ENCODE peak calls at places on chromosome 14, in four cellular contexts. K is HCT116, Q is GM12878, N is A549. D is an unnamed sample.

GRCh38 chr14:24982472-24983155 is 67.3 kb downstream of the STXBP6 start:
- DNase-seq in K (no peak), Q (no peak), N (no peak), D (no peak)

GRCh38 chr14:106174206-106174605 is 647.8 kb downstream of the TMEM121 start:
- DNase-seq in K (no peak), Q (no peak), N (no peak), D (no peak)

GRCh38 chr14:101600891-101601602 is 39.8 kb downstream of the DIO3 start:
- DNase-seq in K (no peak), Q (no peak), N (no peak), D (no peak)

GRCh38 chr14:90235179-90235976 is 21.0 kb upstream of the PSMC1 start:
- DNase-seq in K (peak), Q (no peak), N (peak), D (peak)

GRCh38 chr14:55180434-55180833 is 11.0 kb downstream of the DLGAP5 start:
- DNase-seq in K (no peak), Q (peak), N (no peak), D (no peak)

GRCh38 chr14:39302124-39302810 is 68.6 kb downstream of the MIA2 start:
- DNase-seq in K (no peak), Q (no peak), N (no peak), D (no peak)

GRCh38 chr14:29710015-29710414 is 217.6 kb downstream of the PRKD1 start:
- DNase-seq in K (no peak), Q (no peak), N (no peak), D (no peak)

GRCh38 chr14:39324097-39324496 is 90.4 kb downstream of the MIA2 start:
- DNase-seq in K (no peak), Q (no peak), N (no peak), D (no peak)

GRCh38 chr14:57611555-57612075 is 118.0 kb upstream of the CCDC198 start:
- DNase-seq in K (no peak), Q (no peak), N (no peak), D (no peak)

GRCh38 chr14:37708481-37708880 is 113.1 kb downstream of the TTC6 start:
- DNase-seq in K (no peak), Q (no peak), N (no peak), D (no peak)

GRCh38 chr14:84785997-84786396 is 743.9 kb upstream of the FLRT2 start:
- DNase-seq in K (no peak), Q (no peak), N (no peak), D (no peak)

GRCh38 chr14:26917086-26917485 is 319.3 kb upstream of the NOVA1 start:
- DNase-seq in K (no peak), Q (no peak), N (no peak), D (no peak)

GRCh38 chr14:98907271-98907670 is 364.7 kb downstream of the BCL11B start:
- DNase-seq in K (no peak), Q (no peak), N (no peak), D (no peak)

GRCh38 chr14:63952933-63953437 is 100.2 kb downstream of the SYNE2 start:
- DNase-seq in K (no peak), Q (no peak), N (no peak), D (no peak)

DNA sequence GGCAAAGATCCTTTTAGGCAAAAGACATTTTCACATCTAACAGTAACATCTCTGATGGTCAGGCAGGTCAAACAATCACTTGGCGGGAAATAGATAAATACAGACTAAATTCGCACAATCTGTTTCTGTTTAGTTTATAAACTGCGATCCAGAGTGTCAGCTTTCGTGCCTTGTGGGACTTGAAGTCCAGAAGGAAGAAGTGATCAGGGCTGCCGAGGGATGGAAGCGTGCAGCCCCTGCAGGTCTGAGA is 245 bp upstream of the BRMS1L start:
- DNase-seq in K (no peak), Q (no peak), N (no peak), D (no peak)
- H3K27ac ChIP-seq in K (no peak), Q (peak), N (peak), D (peak)

DNA sequence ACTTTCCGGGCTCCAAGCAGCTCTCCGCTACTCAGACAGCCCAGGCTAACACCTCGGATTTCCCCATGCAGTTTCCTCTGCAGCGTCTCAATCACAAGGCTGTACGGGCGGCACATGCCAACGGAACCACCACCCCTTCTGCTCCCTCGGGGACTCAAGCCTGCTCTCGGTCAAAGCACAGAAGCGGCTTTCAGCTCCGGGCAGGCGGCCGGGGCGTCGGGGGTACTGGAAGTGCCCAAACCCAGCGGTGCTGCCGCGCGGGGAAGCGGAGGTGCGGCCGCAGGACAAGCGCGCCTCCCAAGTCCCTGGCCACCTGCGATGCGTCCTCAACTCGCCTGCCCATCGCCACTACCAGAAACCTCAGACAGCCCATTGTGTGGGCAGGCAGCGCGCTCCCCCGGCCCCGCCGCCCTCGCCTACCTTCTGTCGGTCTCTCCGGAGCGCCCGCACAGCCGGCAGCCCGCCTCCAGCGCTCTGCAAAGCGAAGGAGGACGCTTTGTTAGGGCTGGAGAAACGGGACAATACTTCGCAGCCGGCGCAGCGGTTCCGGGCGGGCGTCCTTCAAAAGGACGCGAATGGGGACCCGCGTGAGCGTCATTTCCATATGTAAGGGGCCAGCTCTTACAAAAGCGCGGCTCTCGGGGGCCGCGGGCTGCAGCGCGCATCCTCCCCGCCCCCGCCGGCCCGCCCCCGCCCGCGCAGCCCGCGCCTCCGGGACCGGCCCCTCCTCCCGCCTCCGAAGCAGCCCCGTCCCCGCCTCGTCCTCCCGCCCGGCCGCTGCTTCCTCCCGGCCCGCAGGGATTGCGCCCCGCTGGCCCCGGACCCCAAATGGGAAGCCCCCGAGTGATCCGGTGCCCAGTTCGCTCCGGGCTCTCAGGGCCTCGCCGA is 674 bp downstream of the NIN start:
- DNase-seq in K (no peak), Q (peak), N (peak), D (no peak)
- TF ChIP-seq REST in K (no peak), Q (no peak), N (no peak), D (peak)

GRCh38 chr14:102782974-102783373 is 5.7 kb downstream of the TRAF3 start:
- DNase-seq in K (no peak), Q (no peak), N (no peak), D (no peak)

GRCh38 chr14:102786758-102787157 is 9.5 kb downstream of the TRAF3 start:
- DNase-seq in K (no peak), Q (no peak), N (no peak), D (no peak)

GRCh38 chr14:102784892-102785597 is 7.8 kb downstream of the TRAF3 start:
- DNase-seq in K (no peak), Q (no peak), N (no peak), D (no peak)

GRCh38 chr14:102789349-102789748 is 12.1 kb downstream of the TRAF3 start:
- DNase-seq in K (no peak), Q (no peak), N (no peak), D (no peak)

GRCh38 chr14:102785598-102785963 is 8.3 kb downstream of the TRAF3 start:
- DNase-seq in K (no peak), Q (no peak), N (no peak), D (no peak)
- H3K27ac ChIP-seq in K (no peak), Q (peak), N (no peak), D (no peak)

DNA sequence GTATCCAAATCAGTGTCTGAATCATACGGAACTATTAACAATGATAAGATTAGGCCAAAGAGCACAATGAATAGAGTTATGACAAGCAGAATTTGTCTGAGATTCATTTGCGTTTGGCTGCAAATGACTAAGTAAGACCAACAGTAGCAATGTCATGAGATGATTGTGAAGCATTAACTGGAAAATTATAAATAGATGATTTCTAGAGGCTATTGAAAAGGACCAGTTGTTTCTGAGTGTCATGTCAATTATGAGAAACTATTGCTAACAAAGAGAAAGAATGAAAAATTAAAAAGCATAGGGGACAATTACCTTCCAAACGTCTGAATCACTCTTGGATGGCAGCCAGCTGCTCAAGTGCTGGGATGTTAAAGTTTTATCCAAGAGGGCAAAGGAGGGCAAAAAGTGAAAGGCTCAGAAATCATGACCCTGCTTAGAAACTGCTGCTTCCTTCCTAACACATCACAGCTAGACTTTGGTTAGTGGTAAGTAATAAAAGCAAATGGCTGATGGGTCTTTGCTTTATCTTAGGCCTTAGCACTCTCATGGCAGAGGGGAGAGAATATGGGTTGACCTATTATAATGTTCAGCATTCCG is 89.0 kb downstream of the AKAP6 start:
- DNase-seq in K (no peak), Q (no peak), N (no peak), D (no peak)
- TF ChIP-seq REST in K (no peak), Q (no peak), N (no peak), D (no peak)

DNA sequence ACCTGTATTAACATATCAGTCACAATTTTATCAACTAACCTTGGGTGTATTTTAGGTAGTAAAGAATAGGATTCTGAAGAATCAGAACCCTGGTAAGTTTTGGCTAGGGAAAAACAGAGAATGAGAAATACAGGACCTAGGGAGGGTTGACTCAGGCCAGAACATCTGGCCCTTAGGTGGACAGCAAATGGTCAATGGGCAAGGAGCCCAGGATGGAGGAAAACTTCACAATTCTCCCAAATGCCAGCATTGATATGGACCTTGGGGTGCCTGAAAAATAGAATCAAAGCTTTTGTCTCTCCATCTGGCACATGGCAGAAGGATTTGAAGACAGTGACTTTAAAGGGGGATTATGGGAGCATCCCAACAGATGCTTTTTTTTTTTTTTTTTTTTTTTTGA is 32.7 kb upstream of the PRPF39 start:
- DNase-seq in K (no peak), Q (no peak), N (no peak), D (no peak)
- H3K27ac ChIP-seq in K (no peak), Q (no peak), N (no peak), D (no peak)

DNA sequence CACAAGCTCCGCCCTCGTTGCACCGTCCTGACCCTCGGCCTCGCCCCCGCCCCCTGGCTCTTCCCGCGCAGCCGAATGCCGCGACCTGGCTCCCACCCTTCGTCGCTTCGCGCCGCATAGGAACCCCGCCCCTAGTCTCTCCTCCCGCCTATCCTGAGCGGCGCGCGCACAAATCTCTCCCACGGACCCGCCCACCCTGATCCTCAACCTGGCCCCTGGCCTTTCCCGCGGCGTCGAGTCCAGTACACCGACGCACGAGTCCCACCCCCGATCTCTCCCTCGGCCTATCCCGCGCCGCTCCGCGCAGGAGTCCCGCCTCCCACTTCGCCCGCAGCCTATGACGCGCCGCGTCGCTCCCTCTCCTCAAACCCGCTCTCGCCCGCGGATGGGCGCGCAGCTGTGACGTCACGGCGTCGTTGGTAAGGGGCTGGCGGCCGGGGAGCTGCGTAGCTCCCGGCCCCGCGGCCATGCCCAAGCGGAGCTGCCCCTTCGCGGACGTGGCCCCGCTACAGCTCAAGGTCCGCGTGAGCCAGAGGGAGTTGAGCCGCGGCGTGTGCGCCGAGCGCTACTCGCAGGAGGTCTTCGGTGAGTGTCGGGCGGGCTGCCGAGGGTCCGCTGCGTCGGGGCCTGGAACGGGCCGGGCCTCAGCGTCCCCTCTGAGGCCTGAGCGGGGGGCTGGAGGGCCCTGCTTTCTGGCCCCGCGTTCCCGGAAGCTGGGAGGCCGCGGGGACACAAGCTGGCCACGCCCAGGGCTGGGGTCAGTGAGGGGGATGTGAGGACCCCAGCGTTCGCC is at the start of gene SIVA1:
- DNase-seq in K (peak), Q (peak), N (peak), D (peak)
- TF ChIP-seq REST in K (no peak), Q (no peak), N (no peak), D (no peak)

GRCh38 chr14:32121536-32121935 is 44.4 kb downstream of the ARHGAP5 start:
- DNase-seq in K (no peak), Q (no peak), N (no peak), D (no peak)

DNA sequence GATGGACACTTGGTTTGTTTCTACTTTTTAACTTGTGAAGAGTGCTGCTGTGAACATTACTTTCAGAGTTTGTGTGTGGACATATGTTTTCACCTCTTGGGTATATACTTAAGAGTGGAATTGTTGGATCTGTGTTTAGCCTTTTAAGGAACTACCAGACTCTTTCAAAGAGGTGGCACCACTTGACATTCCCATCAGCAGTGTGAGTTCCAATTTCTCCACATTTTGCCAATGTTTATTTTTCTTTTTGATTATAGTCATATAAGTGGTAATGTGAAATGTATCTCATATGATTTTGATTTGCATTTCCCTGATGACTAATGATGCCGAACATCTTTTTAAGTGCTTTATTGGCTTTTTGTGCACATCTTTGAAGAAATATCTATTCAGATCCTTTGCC is 44.8 kb downstream of the ARHGAP5 start:
- DNase-seq in K (no peak), Q (no peak), N (no peak), D (no peak)
- H3K27ac ChIP-seq in K (no peak), Q (no peak), N (no peak), D (no peak)

GRCh38 chr14:92794961-92795360 is 856 bp downstream of the GOLGA5 start:
- DNase-seq in K (no peak), Q (no peak), N (no peak), D (no peak)

GRCh38 chr14:92797935-92798653 is 4.0 kb downstream of the GOLGA5 start:
- DNase-seq in K (no peak), Q (no peak), N (no peak), D (no peak)

GRCh38 chr14:92792885-92793284 is 1.2 kb upstream of the GOLGA5 start:
- DNase-seq in K (no peak), Q (no peak), N (no peak), D (no peak)

GRCh38 chr14:92794547-92794941 is 439 bp downstream of the GOLGA5 start:
- DNase-seq in K (no peak), Q (no peak), N (no peak), D (no peak)

GRCh38 chr14:92793709-92794546 is at the start of gene GOLGA5:
- DNase-seq in K (peak), Q (peak), N (peak), D (peak)
- TF ChIP-seq REST in K (no peak), Q (no peak), N (peak), D (no peak)

GRCh38 chr14:77322209-77322902 is 1.5 kb downstream of the GSTZ1 start:
- DNase-seq in K (no peak), Q (no peak), N (no peak), D (no peak)
- H3K27ac ChIP-seq in K (peak), Q (peak), N (peak), D (peak)